ENCODE peak calls at places on chromosome 3, in seven cellular contexts. R, I, O, W, P, D and V are unnamed samples.

GRCh38 chr3:97916576-97916975 is 55.7 kb downstream of the RIOX2 start:
- DNase-seq in R (no peak), I (no peak), O (no peak), W (no peak), P (no peak), D (no peak), V (no peak)

GRCh38 chr3:137020315-137020714 is 62.5 kb downstream of the IL20RB start:
- DNase-seq in R (no peak), I (no peak), O (no peak), W (no peak), P (peak; percentile 27), D (no peak), V (no peak)

GRCh38 chr3:127732879-127733350 is 60.2 kb downstream of the ABTB1 start:
- DNase-seq in R (no peak), I (no peak), O (no peak), W (peak; percentile 10), P (no peak), D (no peak), V (no peak)

GRCh38 chr3:43213631-43214030 is 72.7 kb upstream of the SNRK start:
- DNase-seq in R (no peak), I (no peak), O (no peak), W (no peak), P (no peak), D (no peak), V (no peak)

GRCh38 chr3:124584552-124585391 is 145.5 kb upstream of the UMPS start:
- DNase-seq in R (no peak), I (peak; percentile 85), O (peak; percentile 91), W (no peak), P (peak; percentile 22), D (peak; percentile 81), V (peak; percentile 27)

GRCh38 chr3:98829246-98829832 is 66.2 kb downstream of the ST3GAL6 start:
- DNase-seq in R (no peak), I (no peak), O (no peak), W (no peak), P (no peak), D (no peak), V (no peak)

GRCh38 chr3:53114412-53115074 is 15.7 kb downstream of the RFT1 start:
- DNase-seq in R (no peak), I (no peak), O (no peak), W (no peak), P (peak; percentile 48), D (no peak), V (peak; percentile 36)

GRCh38 chr3:126807795-126808194 is 103.8 kb downstream of the CHCHD6 start:
- DNase-seq in R (no peak), I (no peak), O (no peak), W (no peak), P (peak; percentile 40), D (no peak), V (peak; percentile 41)

GRCh38 chr3:41716391-41716910 is 245.5 kb downstream of the ULK4 start:
- DNase-seq in R (peak; percentile 3), I (no peak), O (no peak), W (peak; percentile 52), P (peak; percentile 37), D (no peak), V (peak; percentile 32)

GRCh38 chr3:24254649-24255048 is 240.0 kb downstream of the THRB start:
- DNase-seq in R (peak; percentile 54), I (no peak), O (no peak), W (peak; percentile 79), P (peak; percentile 84), D (no peak), V (peak; percentile 56)

GRCh38 chr3:32712506-32713055 is 27.6 kb downstream of the CNOT10 start:
- DNase-seq in R (no peak), I (no peak), O (no peak), W (no peak), P (no peak), D (no peak), V (no peak)

GRCh38 chr3:71817262-71817661 is 32.3 kb upstream of the PROK2 start:
- DNase-seq in R (no peak), I (no peak), O (no peak), W (no peak), P (no peak), D (no peak), V (no peak)

GRCh38 chr3:30285188-30286006 is 321.0 kb upstream of the TGFBR2 start:
- DNase-seq in R (no peak), I (no peak), O (no peak), W (no peak), P (no peak), D (no peak), V (no peak)

GRCh38 chr3:30277494-30277893 is 328.9 kb upstream of the TGFBR2 start:
- DNase-seq in R (no peak), I (no peak), O (no peak), W (no peak), P (no peak), D (no peak), V (no peak)

GRCh38 chr3:30286811-30287210 is 319.6 kb upstream of the TGFBR2 start:
- DNase-seq in R (no peak), I (no peak), O (no peak), W (peak; percentile 49), P (no peak), D (no peak), V (peak; percentile 82)

GRCh38 chr3:30286007-30286669 is 320.3 kb upstream of the TGFBR2 start:
- DNase-seq in R (peak; percentile 61), I (peak; percentile 60), O (no peak), W (peak; percentile 99), P (peak; percentile 88), D (peak; percentile 86), V (peak; percentile 99)

GRCh38 chr3:30282052-30282708 is 324.2 kb upstream of the TGFBR2 start:
- DNase-seq in R (peak; percentile 51), I (no peak), O (no peak), W (peak; percentile 92), P (peak; percentile 93), D (no peak), V (peak; percentile 95)
- H3K4me3 ChIP-seq in R (no peak overlapping the region), I (no peak overlapping the region), O (no peak overlapping the region), W (no peak overlapping the region), P (no peak overlapping the region), D (no peak overlapping the region), V (no peak overlapping the region)

DNA sequence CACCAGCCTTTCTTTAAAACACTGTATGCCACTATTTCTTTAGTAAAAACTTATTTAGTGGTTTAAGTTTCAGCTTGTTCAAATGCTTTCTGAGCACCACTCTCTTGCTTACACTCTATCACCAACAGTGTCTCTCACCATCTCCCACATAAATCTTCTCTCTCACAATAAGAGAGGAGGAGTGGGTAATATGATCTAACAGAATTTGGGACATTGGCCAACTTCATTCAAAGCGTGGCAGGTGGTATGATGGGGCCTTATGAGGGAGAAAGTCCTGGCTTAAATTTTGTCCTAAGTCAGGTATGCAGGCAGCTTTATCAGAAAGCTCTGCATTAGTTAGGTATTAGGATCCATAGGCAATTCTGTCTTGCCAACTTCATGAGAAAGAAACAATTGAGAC is 1132.5 kb downstream of the TUSC7 start:
- DNase-seq in R (no peak), I (no peak), O (no peak), W (no peak), P (no peak), D (no peak), V (no peak)
- TF ChIP-seq CTCF in R (no peak), I (no peak), O (no peak), W (no peak), P (no peak), D (no peak), V (no peak)

DNA sequence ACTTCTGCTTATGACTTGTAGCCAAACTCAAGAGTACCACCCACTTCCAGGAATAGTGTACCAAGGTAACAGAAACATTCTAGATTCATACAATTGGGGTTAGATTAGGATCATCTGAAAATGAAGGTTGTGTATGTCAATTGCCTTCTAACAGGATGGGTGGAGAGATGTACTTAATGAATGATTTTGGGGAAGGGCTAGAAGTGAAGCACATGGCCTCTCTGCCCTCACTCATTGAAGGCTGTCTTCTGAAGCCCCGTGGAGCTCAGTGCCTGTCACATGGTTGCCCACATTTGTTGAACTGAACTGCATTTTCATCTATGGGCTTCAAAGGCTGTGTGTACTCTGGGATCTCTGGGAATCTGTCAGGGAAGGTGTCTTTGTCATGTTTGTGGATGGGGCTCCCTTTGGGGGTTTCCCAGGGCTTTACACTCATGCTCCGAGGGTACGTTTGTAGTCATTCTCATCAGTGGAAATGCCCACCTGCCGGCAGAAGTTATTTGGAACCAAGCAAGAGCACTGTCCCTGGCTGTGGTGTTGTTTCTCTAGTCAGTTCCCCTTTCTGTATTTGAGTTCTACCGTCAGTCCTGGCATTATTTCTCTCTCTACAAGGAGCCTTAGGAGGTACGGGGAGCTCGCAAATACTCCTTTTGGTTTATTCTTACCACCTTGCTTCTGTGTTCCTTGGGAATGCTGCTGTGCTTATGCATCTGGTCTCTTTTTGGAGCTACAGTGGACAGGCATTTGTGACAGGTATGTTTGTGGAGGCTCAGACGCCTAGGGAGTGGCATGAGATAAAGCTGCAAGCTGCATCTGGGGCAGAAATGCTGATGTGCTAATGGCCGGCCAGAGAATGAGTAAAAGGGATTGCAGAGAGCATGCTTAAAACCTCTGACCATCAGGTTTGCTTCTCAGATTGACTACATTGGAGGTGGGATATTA is 22.4 kb downstream of the CD86 start:
- DNase-seq in R (no peak), I (no peak), O (no peak), W (no peak), P (no peak), D (no peak), V (no peak)
- H3K4me3 ChIP-seq in R (no peak overlapping the region), I (no peak overlapping the region), O (no peak overlapping the region), W (no peak overlapping the region), P (no peak overlapping the region), D (no peak overlapping the region), V (no peak overlapping the region)

GRCh38 chr3:194224536-194224935 is 88.6 kb downstream of the HES1 start:
- DNase-seq in R (no peak), I (no peak), O (no peak), W (no peak), P (no peak), D (no peak), V (no peak)

GRCh38 chr3:194225988-194226663 is 90.2 kb downstream of the HES1 start:
- DNase-seq in R (no peak), I (no peak), O (no peak), W (no peak), P (no peak), D (no peak), V (no peak)

GRCh38 chr3:194220776-194221735 is 85.1 kb downstream of the HES1 start:
- DNase-seq in R (no peak), I (no peak), O (no peak), W (no peak), P (no peak), D (no peak), V (no peak)

GRCh38 chr3:194223951-194224350 is 88.0 kb downstream of the HES1 start:
- DNase-seq in R (no peak), I (no peak), O (no peak), W (no peak), P (no peak), D (no peak), V (no peak)

GRCh38 chr3:194224937-194225422 is 89.0 kb downstream of the HES1 start:
- DNase-seq in R (no peak), I (no peak), O (no peak), W (no peak), P (no peak), D (no peak), V (no peak)
- TF ChIP-seq CTCF in R (no peak), I (no peak), O (no peak), W (no peak), P (no peak), D (no peak), V (no peak)